ENCODE peak calls at places on chromosomes 5 and 9, in five cellular contexts. One of them, this sample, is unnamed.

GRCh38 chr9:93642961-93643360 is 66.6 kb downstream of the PHF2 start:
- DNase-seq in kidney tubule cell: peak; percentile 32
- DNase-seq in heart right ventricle: no peak
- DNase-seq in RWPE2: no peak
- DNase-seq in iPS-NIHi11: no peak
- DNase-seq in this sample: peak; percentile 48

GRCh38 chr9:91415290-91415689 is 8.3 kb downstream of the NFIL3 start:
- DNase-seq in kidney tubule cell: no peak
- DNase-seq in heart right ventricle: no peak
- DNase-seq in RWPE2: no peak
- DNase-seq in iPS-NIHi11: no peak
- DNase-seq in this sample: no peak

GRCh38 chr9:137339045-137339444 is 37.0 kb upstream of the NRARP start:
- DNase-seq in kidney tubule cell: no peak
- DNase-seq in heart right ventricle: no peak
- DNase-seq in RWPE2: no peak
- DNase-seq in iPS-NIHi11: no peak
- DNase-seq in this sample: no peak

GRCh38 chr9:11269036-11269435 is 656.2 kb upstream of the PTPRD start:
- DNase-seq in kidney tubule cell: no peak
- DNase-seq in heart right ventricle: no peak
- DNase-seq in RWPE2: no peak
- DNase-seq in iPS-NIHi11: peak; percentile 12
- DNase-seq in this sample: no peak

GRCh38 chr9:133708770-133709611 is 29.2 kb downstream of the SARDH start:
- DNase-seq in kidney tubule cell: peak; percentile 25
- DNase-seq in heart right ventricle: no peak
- DNase-seq in RWPE2: peak; percentile 67
- DNase-seq in iPS-NIHi11: no peak
- DNase-seq in this sample: no peak

GRCh38 chr9:79974806-79975422 is 403.1 kb downstream of the TLE4 start:
- DNase-seq in kidney tubule cell: peak; percentile 17
- DNase-seq in heart right ventricle: no peak
- DNase-seq in RWPE2: no peak
- DNase-seq in iPS-NIHi11: peak; percentile 43
- DNase-seq in this sample: no peak

GRCh38 chr9:134708672-134709038 is 67.1 kb downstream of the COL5A1 start:
- DNase-seq in kidney tubule cell: no peak
- DNase-seq in heart right ventricle: no peak
- DNase-seq in RWPE2: no peak
- DNase-seq in iPS-NIHi11: no peak
- DNase-seq in this sample: no peak

GRCh38 chr9:13318027-13318426 is 38.5 kb upstream of the MPDZ start:
- DNase-seq in kidney tubule cell: no peak
- DNase-seq in heart right ventricle: no peak
- DNase-seq in RWPE2: no peak
- DNase-seq in iPS-NIHi11: no peak
- DNase-seq in this sample: no peak

GRCh38 chr5:2708132-2708531 is 43.3 kb downstream of the IRX2 start:
- DNase-seq in kidney tubule cell: no peak
- DNase-seq in heart right ventricle: no peak
- DNase-seq in RWPE2: no peak
- DNase-seq in iPS-NIHi11: no peak
- DNase-seq in this sample: no peak

GRCh38 chr5:123454236-123454911 is 31.2 kb upstream of the CEP120 start:
- DNase-seq in kidney tubule cell: no peak
- DNase-seq in heart right ventricle: no peak
- DNase-seq in RWPE2: no peak
- DNase-seq in iPS-NIHi11: no peak
- DNase-seq in this sample: no peak

GRCh38 chr9:121972501-121972981 is 120.6 kb downstream of the TTLL11 start:
- DNase-seq in kidney tubule cell: peak; percentile 99
- DNase-seq in heart right ventricle: no peak
- DNase-seq in RWPE2: peak; percentile 92
- DNase-seq in iPS-NIHi11: peak; percentile 24
- DNase-seq in this sample: no peak

GRCh38 chr5:95962785-95963184 is 1.1 kb upstream of the ELL2 start:
- DNase-seq in kidney tubule cell: peak; percentile 52
- DNase-seq in heart right ventricle: no peak
- DNase-seq in RWPE2: no peak
- DNase-seq in iPS-NIHi11: peak; percentile 48
- DNase-seq in this sample: no peak

GRCh38 chr9:129058965-129059795 is 21.7 kb upstream of the DOLPP1 start:
- DNase-seq in kidney tubule cell: peak; percentile 46
- DNase-seq in heart right ventricle: no peak
- DNase-seq in RWPE2: no peak
- DNase-seq in iPS-NIHi11: no peak
- DNase-seq in this sample: no peak

GRCh38 chr5:79495311-79495710 is 18.6 kb downstream of the HOMER1 start:
- DNase-seq in kidney tubule cell: peak; percentile 77
- DNase-seq in heart right ventricle: no peak
- DNase-seq in RWPE2: no peak
- DNase-seq in iPS-NIHi11: no peak
- DNase-seq in this sample: no peak

GRCh38 chr5:137501846-137502406 is 2.8 kb upstream of the SPOCK1 start:
- DNase-seq in kidney tubule cell: no peak
- DNase-seq in heart right ventricle: no peak
- DNase-seq in RWPE2: no peak
- DNase-seq in iPS-NIHi11: no peak
- DNase-seq in this sample: no peak

GRCh38 chr5:176776916-176777315 is 33.4 kb upstream of the UNC5A start:
- DNase-seq in kidney tubule cell: no peak
- DNase-seq in heart right ventricle: no peak
- DNase-seq in RWPE2: no peak
- DNase-seq in iPS-NIHi11: no peak
- DNase-seq in this sample: no peak

GRCh38 chr9:97959585-97959984 is 21.6 kb upstream of the HEMGN start:
- DNase-seq in kidney tubule cell: no peak
- DNase-seq in heart right ventricle: no peak
- DNase-seq in RWPE2: no peak
- DNase-seq in iPS-NIHi11: no peak
- DNase-seq in this sample: no peak